ENCODE peak calls at places on chromosomes 6 and 20, in five cellular contexts. A is psoas muscle, G is cardiac muscle cell, P is Panc1, K is suprapubic skin. X is an unnamed sample. For H3K36me3, the result is how much of the 10 kb centered on the place peaks cover.

GRCh38 chr6:31394381-31394780 is 9.0 kb upstream of the MICA start:
- DNase-seq in A (no peak), G (no peak), P (no peak), K (no peak), X (no peak)

GRCh38 chr6:135535989-135536414 is 38.5 kb upstream of the AHI1 start:
- DNase-seq in A (no peak), G (peak), P (no peak), K (no peak), X (peak)

GRCh38 chr6:32255212-32256153 is 31.6 kb upstream of the NOTCH4 start:
- DNase-seq in A (peak), G (peak), P (peak), K (peak), X (peak)

GRCh38 chr20:12113468-12114371 is 196.0 kb downstream of the BTBD3 start:
- DNase-seq in A (no peak), G (peak), P (no peak), K (no peak), X (no peak)

GRCh38 chr20:3071610-3072529 is at the start of gene OXT:
- DNase-seq in A (peak), G (peak), P (no peak), K (no peak), X (no peak)

GRCh38 chr6:7479801-7480266 is 61.6 kb upstream of the DSP start:
- DNase-seq in A (no peak), G (peak), P (no peak), K (no peak), X (no peak)

GRCh38 chr6:978937-979685 is 286.2 kb upstream of the EXOC2 start:
- DNase-seq in A (no peak), G (no peak), P (no peak), K (no peak), X (no peak)

GRCh38 chr6:128062882-128063603 is 162.2 kb upstream of the THEMIS start:
- DNase-seq in A (no peak), G (peak), P (no peak), K (no peak), X (no peak)

GRCh38 chr6:156163311-156163710 is 613.9 kb upstream of the ARID1B start:
- DNase-seq in A (no peak), G (no peak), P (no peak), K (no peak), X (no peak)

GRCh38 chr6:44053106-44053756 is 74.0 kb downstream of the MRPL14 start:
- DNase-seq in A (no peak), G (no peak), P (no peak), K (no peak), X (no peak)

DNA sequence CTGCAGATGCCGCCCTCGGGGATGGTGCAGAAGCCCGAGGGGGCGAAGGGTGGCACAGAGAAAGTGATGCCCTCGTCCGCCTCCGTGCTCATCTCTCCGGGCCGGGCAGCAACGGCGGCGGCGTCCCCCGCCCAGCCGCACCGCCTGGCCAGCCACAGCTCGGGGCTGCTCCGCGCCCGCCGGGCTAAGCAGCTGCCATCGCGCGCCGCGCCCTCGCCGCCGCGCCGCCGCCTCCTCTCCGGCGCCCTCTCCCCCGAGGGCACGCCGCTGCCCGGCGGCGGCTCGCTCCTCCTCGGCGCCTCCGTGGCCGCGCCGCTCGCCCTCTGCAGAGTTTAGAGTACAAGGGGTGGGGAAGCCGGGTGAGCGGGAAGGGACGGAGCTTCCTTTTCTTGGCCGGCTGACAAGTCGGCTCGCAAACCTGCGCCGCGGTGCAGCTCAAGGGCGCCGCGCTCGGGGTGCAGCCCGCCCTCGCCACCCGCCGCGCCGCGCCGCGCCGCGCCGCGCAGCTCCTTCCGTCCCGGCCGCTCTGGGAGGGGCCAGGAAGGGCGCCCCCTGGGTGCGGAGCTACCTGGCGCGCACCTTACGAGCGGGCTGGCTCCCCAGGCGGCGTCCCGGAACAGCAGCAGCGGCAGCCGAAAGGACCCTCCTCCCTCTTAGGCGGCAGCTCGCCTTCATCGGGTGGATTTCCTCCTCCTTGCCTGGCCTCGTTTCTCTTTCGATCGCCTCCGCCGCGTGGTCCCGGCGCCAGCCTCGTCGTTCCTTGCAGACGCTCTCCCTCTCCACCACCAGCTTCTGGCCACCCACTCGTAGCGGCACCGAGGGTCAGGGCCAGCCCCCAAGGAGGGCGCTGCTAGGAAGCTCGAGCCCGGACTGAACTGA is at the start of gene MAP3K5:
- DNase-seq in A (peak), G (peak), P (no peak), K (peak), X (no peak)
- TF ChIP-seq CTCF in A (no peak), G (no peak), P (peak), K (peak), X (peak)

GRCh38 chr6:63576985-63577712 is 4.9 kb downstream of the LOC128125822 start:
- DNase-seq in A (no peak), G (no peak), P (no peak), K (no peak), X (no peak)
- H3K36me3 ChIP-seq in A (under half), G (half or more), P (half or more), K (under half), X (under half)

DNA sequence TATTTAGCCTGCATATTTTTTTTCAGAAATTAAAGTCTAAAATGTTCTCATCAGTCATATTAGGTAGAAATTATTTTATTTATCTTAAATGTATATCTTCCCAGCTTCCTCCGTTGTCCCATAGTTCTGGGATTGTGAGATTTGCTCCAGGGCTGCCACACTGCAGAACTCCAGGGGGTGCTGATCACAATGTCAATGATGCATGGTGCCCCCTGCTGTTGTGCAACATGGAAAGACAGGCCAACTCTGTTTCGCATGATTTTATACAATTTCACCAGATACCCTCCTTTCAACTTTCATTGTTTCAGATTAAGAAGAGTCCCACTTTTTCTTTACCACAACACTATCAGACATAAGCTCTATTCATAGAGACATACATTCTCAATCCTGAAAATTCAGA is 35.9 kb downstream of the ID4 start:
- DNase-seq in A (no peak), G (peak), P (no peak), K (no peak), X (no peak)
- TF ChIP-seq CTCF in A (no peak), G (peak), P (peak), K (no peak), X (peak)

GRCh38 chr6:160063771-160064413 is 57.7 kb upstream of the SLC22A1 start:
- DNase-seq in A (peak), G (no peak), P (no peak), K (no peak), X (no peak)

GRCh38 chr6:160060920-160061447 is 60.6 kb upstream of the SLC22A1 start:
- DNase-seq in A (no peak), G (no peak), P (no peak), K (peak), X (no peak)

GRCh38 chr6:160058603-160059215 is 62.9 kb upstream of the SLC22A1 start:
- DNase-seq in A (no peak), G (no peak), P (no peak), K (peak), X (no peak)

GRCh38 chr6:160057080-160057479 is 64.5 kb upstream of the SLC22A1 start:
- DNase-seq in A (no peak), G (no peak), P (no peak), K (peak), X (no peak)

DNA sequence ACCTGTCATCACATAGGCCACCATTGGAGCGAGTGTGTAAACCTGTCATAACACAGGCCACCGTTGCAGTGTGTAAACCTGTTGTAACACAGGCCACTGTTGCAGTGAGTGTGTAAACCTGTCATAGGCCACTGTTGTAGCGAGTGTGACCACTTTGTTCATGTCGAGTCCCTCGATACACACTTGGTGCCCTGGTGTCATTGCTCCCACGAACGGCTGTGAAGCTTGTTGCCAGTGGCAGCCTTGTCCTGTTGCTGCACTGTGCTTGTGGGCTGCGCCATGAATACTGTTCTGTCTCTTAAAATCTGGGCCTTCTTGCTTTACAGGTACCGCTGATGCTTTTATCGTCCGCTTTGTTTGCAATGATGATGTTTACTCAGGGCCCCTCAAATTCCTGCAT is 61.4 kb upstream of the SLC22A1 start:
- DNase-seq in A (no peak), G (no peak), P (no peak), K (peak), X (no peak)
- H3K36me3 ChIP-seq in A (under half), G (half or more), P (under half), K (half or more), X (under half)

DNA sequence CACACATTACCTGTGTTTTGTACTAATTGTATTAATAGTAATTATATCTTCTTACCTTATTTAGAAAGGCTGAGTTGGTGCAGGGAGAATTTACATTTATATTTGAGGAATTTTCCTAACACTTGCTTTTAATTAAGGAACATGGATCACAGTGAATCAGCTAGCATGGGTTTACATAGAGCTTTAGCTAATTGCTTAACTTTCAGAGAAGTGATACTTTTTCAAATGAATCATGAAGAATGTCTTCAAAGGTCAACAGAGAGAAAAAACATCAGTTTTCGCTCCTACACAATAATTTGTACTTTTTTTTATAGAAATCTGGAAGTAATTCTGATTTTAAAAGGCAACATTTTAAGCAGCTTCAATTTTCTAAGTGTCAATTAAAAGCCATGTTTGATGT is 195.0 kb upstream of the HEY2 start:
- DNase-seq in A (no peak), G (no peak), P (no peak), K (no peak), X (no peak)
- TF ChIP-seq CTCF in A (no peak), G (no peak), P (no peak), K (no peak), X (no peak)

DNA sequence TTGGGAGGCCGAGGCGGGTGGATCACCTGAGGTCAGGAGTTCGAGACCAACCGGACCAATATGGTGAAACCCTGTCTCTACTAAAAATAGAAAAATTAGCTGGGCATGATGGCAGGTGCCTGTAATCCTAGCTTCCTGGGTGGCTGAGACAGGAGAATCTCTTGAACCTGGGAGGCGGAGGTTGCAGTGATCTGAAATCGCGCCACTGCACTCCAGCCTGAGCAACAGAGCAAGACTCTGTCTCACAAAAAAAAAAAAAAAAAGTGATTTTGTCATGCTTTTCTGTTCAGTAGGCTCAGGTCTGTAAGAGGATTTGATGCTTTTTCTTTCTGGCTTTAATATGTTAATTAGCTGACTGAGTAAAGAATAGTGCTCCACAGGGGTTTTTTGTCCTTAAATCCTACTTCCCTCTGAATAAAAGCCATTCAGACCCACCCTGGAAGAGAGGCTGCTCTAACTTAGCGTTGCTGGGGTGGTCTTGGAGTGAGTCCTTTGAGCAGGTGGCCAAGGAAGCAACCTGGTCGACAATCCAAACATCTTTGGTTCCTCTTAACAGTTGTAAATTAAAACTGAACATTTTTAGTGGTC is 19.0 kb downstream of the MCM8 start:
- DNase-seq in A (no peak), G (no peak), P (no peak), K (no peak), X (no peak)
- H3K36me3 ChIP-seq in A (under half), G (under half), P (under half), K (under half), X (under half)

X was measured in BJ.